ENCODE peak calls at places on chromosomes 12 and 14, in four cellular contexts. M is CD8-positive, alpha-beta T cell; H is A549; N is colonic mucosa. F is an unnamed sample.
A peak's percentile ranks its signal among the peaks of the same experiment; 100 is the strongest.

GRCh38 chr12:11763760-11764520 is 114.5 kb downstream of the ETV6 start:
- DNase-seq in N (no peak), M (no peak), H (no peak), F (no peak)

GRCh38 chr14:76576047-76576741 is 185.1 kb upstream of the VASH1 start:
- DNase-seq in N (no peak), H (no peak), M (no peak), F (peak; percentile 5)

GRCh38 chr14:94571950-94572349 is 9.3 kb upstream of the SERPINA5 start:
- DNase-seq in M (no peak), N (no peak), H (no peak), F (peak; percentile 15)

GRCh38 chr14:92176476-92176875 is 54.7 kb downstream of the CPSF2 start:
- DNase-seq in N (no peak), H (no peak), M (no peak), F (no peak)

GRCh38 chr12:69894800-69895199 is 69.8 kb downstream of the MYRFL start:
- DNase-seq in N (no peak), H (no peak), M (no peak), F (no peak)

GRCh38 chr14:104768437-104769323 is 15.7 kb downstream of the SIVA1 start:
- DNase-seq in M (peak; percentile 89), H (peak; percentile 86), N (peak; percentile 95), F (peak; percentile 65)

GRCh38 chr12:31651893-31652521 is 7.5 kb upstream of the ETFBKMT start:
- DNase-seq in N (no peak), H (no peak), M (no peak), F (no peak)

GRCh38 chr14:46571970-46572369 is 79.6 kb downstream of the RPL10L start:
- DNase-seq in N (no peak), M (no peak), H (peak; percentile 27), F (peak; percentile 42)

GRCh38 chr12:55738113-55739024 is 4.6 kb upstream of the GDF11 start:
- DNase-seq in N (peak; percentile 93), H (peak; percentile 79), M (peak; percentile 64), F (peak; percentile 59)

GRCh38 chr14:34465069-34465859 is 3.2 kb upstream of the SPTSSA start:
- DNase-seq in H (peak; percentile 35), N (peak; percentile 34), M (no peak), F (no peak)

GRCh38 chr14:49982082-49982481 is 89.2 kb downstream of the ARF6 start:
- DNase-seq in N (no peak), H (no peak), M (no peak), F (no peak)

GRCh38 chr14:56659964-56660551 is 80.5 kb downstream of the TMEM260 start:
- DNase-seq in M (no peak), N (no peak), H (peak; percentile 57), F (peak; percentile 63)

GRCh38 chr12:32273712-32274111 is 125.6 kb upstream of the FGD4 start:
- DNase-seq in M (peak; percentile 36), H (no peak), N (peak; percentile 25), F (no peak)

GRCh38 chr14:70871863-70872677 is 35.2 kb upstream of the PCNX1 start:
- DNase-seq in H (no peak), N (no peak), M (no peak), F (no peak)

GRCh38 chr14:64387232-64387737 is 868 bp upstream of the MTHFD1 start:
- DNase-seq in H (peak; percentile 54), N (peak; percentile 32), M (no peak), F (peak; percentile 20)

GRCh38 chr12:122646568-122647220 is 56.5 kb downstream of the HCAR2 start:
- DNase-seq in H (peak; percentile 24), M (peak; percentile 17), N (no peak), F (peak; percentile 74)

GRCh38 chr12:54431911-54432814 is 13.1 kb upstream of the ITGA5 start:
- DNase-seq in M (no peak), N (peak; percentile 55), H (peak; percentile 70), F (peak; percentile 93)
- H3K27ac ChIP-seq in M (no peak overlapping the region), N (peak overlapping the region; percentile 53), H (no peak overlapping the region), F (peak overlapping the region; percentile 86)

DNA sequence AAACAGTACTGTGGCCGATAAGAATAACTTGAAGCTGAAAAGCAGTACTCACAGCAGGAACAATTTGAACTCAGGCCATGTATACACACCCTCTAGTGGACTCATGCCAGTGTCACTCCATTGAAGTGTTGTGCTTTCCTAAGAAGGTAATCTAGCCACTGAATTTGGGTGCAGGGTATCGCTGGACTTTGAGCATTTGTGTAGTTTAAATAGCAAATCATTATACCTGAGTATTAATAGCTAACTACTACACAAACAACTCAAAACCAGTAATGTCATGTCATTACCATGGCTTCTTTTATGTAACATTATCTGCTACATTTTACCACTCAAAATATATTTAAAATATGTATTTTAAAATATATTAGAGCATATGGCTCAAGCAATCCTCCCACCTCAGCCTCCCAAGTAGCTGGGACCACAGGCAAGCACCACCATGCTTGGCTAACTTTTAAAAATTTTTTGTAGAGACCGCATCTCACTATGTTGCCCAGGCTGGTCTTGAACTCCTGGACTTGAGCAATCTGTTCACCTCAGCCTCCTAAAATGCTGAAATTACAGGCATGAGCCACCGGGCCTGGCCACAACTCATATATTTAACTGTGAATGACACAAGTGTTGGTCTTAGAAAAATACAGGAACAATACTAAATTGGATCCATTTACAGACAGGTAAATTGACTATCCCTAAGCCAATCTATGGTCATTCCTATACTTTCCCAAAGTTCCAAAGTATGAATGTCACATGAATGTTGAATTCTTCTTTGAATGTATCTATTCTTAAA is 25.6 kb upstream of the ARID4A start:
- DNase-seq in H (peak; percentile 75), N (peak; percentile 36), M (no peak), F (no peak)
- TF ChIP-seq CTCF in H (no peak), N (peak; percentile 13), M (no peak), F (no peak)

DNA sequence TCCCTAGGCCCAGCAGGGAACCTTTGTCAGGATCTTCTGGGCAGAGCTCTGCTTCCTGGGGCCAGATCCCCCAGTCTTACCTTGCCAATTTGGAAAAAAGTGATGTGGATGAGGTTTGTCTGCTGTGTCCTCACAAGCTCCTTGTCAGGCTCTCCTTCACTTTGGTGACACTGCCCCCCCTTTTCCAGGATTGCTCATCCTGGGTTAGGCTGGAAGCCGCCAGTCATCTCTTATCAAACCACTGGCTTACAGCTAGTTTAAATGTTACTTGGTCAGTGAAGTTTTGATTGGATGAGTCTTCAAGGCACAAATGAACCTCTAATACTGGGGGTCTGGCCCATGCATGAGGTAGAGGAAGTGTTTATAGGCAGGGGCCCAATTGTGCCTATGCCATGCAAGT is 15.3 kb downstream of the NYNRIN start:
- DNase-seq in M (no peak), N (no peak), H (no peak), F (no peak)
- H3K27ac ChIP-seq in M (no peak overlapping the region), N (no peak overlapping the region), H (no peak overlapping the region), F (no peak overlapping the region)

GRCh38 chr12:89353823-89354629 is 1.7 kb upstream of the DUSP6 start:
- DNase-seq in H (peak; percentile 81), N (peak; percentile 92), M (peak; percentile 47), F (peak; percentile 83)

GRCh38 chr12:89357297-89357730 is 5.0 kb upstream of the DUSP6 start:
- DNase-seq in N (peak; percentile 38), M (no peak), H (no peak), F (no peak)

GRCh38 chr12:89354630-89354931 is 2.3 kb upstream of the DUSP6 start:
- DNase-seq in M (no peak), H (peak; percentile 40), N (peak; percentile 51), F (no peak)

GRCh38 chr12:89356069-89356665 is 3.9 kb upstream of the DUSP6 start:
- DNase-seq in N (no peak), H (no peak), M (no peak), F (no peak)

DNA sequence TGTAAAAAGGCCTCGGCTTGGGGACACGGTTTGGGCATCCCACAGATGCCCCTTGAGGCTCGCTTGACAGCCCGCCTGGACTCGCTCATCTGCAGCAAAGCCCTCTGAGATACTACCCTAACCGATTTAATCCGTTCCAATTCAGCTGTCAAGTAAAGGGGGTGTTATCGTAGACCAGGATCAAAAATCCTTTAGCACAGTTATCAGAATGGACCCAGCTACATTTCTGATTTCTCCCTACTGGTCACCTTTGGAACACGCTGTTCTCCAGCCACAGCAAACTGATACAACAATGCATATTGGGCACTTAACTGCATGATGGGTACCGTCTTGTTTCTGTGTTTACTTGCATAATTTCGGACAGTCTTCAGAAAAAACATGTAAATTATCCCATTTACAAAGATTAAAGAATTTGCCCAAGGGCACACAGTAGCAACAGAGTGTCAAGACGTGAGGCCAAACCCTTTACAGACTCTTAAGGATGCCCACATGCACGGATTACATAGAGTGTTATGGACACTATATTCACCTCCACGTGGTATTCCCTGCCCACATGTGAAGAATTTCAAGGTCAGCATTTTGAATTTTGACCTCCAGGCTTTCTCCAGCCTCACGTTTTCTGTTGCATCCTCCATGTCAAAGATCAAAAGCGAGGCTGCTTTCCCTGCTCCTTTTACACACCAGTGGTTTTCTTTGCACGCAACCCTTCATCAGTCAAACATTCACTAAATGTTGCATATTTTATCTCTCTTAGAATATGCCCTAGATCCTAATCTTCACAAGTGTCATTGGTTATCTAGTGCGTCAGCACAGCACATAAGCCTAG is 3.2 kb upstream of the DUSP6 start:
- DNase-seq in M (no peak), H (no peak), N (no peak), F (no peak)
- TF ChIP-seq CTCF in M (no peak), H (no peak), N (no peak), F (peak; percentile 24)

GRCh38 chr12:88228720-88229119 is 86.6 kb downstream of the TMTC3 start:
- DNase-seq in N (no peak), M (no peak), H (no peak), F (no peak)

GRCh38 chr12:88223519-88223918 is 81.4 kb downstream of the TMTC3 start:
- DNase-seq in N (no peak), M (no peak), H (no peak), F (no peak)

GRCh38 chr12:88227263-88227662 is 85.2 kb downstream of the TMTC3 start:
- DNase-seq in N (no peak), M (no peak), H (no peak), F (no peak)

GRCh38 chr12:88227871-88228270 is 85.8 kb downstream of the TMTC3 start:
- DNase-seq in N (no peak), H (no peak), M (no peak), F (no peak)

DNA sequence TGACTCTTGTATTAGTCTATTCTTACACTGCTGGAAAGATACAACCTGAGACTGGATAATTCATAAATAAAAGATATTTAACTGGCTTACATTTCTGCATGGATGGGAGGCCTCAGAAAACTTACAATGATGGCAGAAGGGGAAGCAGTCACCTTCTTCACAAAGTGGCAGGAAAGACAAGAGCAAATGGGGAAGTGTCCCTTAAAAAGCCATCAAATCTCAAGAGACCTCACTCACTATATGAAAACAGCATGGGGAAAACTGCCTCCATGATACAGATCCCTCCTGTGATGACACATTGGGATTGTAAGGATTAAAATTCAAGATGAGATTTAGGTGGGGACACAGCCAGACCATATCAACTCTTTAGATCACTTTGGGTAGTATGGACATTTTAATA is 83.7 kb downstream of the TMTC3 start:
- DNase-seq in N (no peak), M (no peak), H (no peak), F (no peak)
- H3K27ac ChIP-seq in N (no peak overlapping the region), M (no peak overlapping the region), H (no peak overlapping the region), F (no peak overlapping the region)

GRCh38 chr12:52041695-52042123 is 9.5 kb upstream of the NR4A1 start:
- DNase-seq in N (no peak), H (peak; percentile 51), M (peak; percentile 41), F (no peak)
- TF ChIP-seq CTCF in N (no peak), H (no peak), M (peak; percentile 14), F (no peak)

GRCh38 chr14:99772371-99773283 is 20.6 kb upstream of the EML1 start:
- DNase-seq in N (no peak), M (no peak), H (no peak), F (no peak)

GRCh38 chr14:99775351-99775750 is 17.9 kb upstream of the EML1 start:
- DNase-seq in M (no peak), N (no peak), H (no peak), F (no peak)

GRCh38 chr14:99773496-99774203 is 19.6 kb upstream of the EML1 start:
- DNase-seq in H (no peak), N (no peak), M (no peak), F (no peak)

GRCh38 chr14:99774526-99775307 is 18.5 kb upstream of the EML1 start:
- DNase-seq in H (no peak), N (no peak), M (no peak), F (no peak)

GRCh38 chr14:99774204-99774497 is 19.1 kb upstream of the EML1 start:
- DNase-seq in H (no peak), N (no peak), M (no peak), F (no peak)
- H3K27ac ChIP-seq in H (no peak overlapping the region), N (peak overlapping the region; percentile 40), M (no peak overlapping the region), F (no peak overlapping the region)